ENCODE peak calls at places on chromosomes 4 and X, in six cellular contexts. One of them, this sample, is unnamed.
A peak's percentile ranks its signal among the peaks of the same experiment; 100 is the strongest.

GRCh38 chr4:5813882-5814255 is 79.0 kb downstream of the CRMP1 start:
- DNase-seq in HCT116: no peak
- DNase-seq in LoVo: no peak
- DNase-seq in hepatocyte: no peak
- DNase-seq in NCI-H510A: no peak
- DNase-seq in GM23248: no peak
- DNase-seq in this sample: no peak

GRCh38 chr4:169164669-169165415 is 105.9 kb downstream of the SH3RF1 start:
- DNase-seq in HCT116: no peak
- DNase-seq in LoVo: no peak
- DNase-seq in NCI-H510A: no peak
- DNase-seq in GM23248: peak; percentile 83
- DNase-seq in hepatocyte: no peak
- DNase-seq in this sample: no peak

GRCh38 chrX:32155044-32155638 is 1056.2 kb downstream of the DMD start:
- DNase-seq in LoVo: no peak
- DNase-seq in NCI-H510A: no peak
- DNase-seq in GM23248: no peak
- DNase-seq in HCT116: no peak
- DNase-seq in hepatocyte: no peak
- DNase-seq in this sample: no peak

GRCh38 chr4:133320576-133321170 is 171.6 kb downstream of the PCDH10 start:
- DNase-seq in NCI-H510A: no peak
- DNase-seq in hepatocyte: peak; percentile 68
- DNase-seq in LoVo: peak; percentile 59
- DNase-seq in HCT116: peak; percentile 33
- DNase-seq in GM23248: peak; percentile 36
- DNase-seq in this sample: no peak

GRCh38 chr4:91065117-91065516 is 937.9 kb downstream of the CCSER1 start:
- DNase-seq in hepatocyte: no peak
- DNase-seq in HCT116: no peak
- DNase-seq in GM23248: no peak
- DNase-seq in NCI-H510A: no peak
- DNase-seq in LoVo: no peak
- DNase-seq in this sample: no peak

GRCh38 chr4:48341776-48342558 is 638 bp downstream of the SLAIN2 start:
- DNase-seq in NCI-H510A: peak; percentile 23
- DNase-seq in hepatocyte: peak; percentile 82
- DNase-seq in LoVo: peak; percentile 23
- DNase-seq in HCT116: no peak
- DNase-seq in GM23248: peak; percentile 72
- DNase-seq in this sample: no peak

GRCh38 chrX:54865208-54865607 is 55.4 kb upstream of the TRO start:
- DNase-seq in HCT116: no peak
- DNase-seq in LoVo: no peak
- DNase-seq in GM23248: no peak
- DNase-seq in NCI-H510A: no peak
- DNase-seq in hepatocyte: no peak
- DNase-seq in this sample: no peak

GRCh38 chrX:72142094-72142843 is 10.6 kb upstream of the RTL5 start:
- DNase-seq in GM23248: no peak
- DNase-seq in LoVo: no peak
- DNase-seq in NCI-H510A: peak; percentile 84
- DNase-seq in hepatocyte: peak; percentile 26
- DNase-seq in HCT116: no peak
- DNase-seq in this sample: no peak

GRCh38 chr4:81491943-81492342 is 20.2 kb upstream of the RASGEF1B start:
- DNase-seq in HCT116: no peak
- DNase-seq in hepatocyte: no peak
- DNase-seq in LoVo: no peak
- DNase-seq in NCI-H510A: no peak
- DNase-seq in GM23248: no peak
- DNase-seq in this sample: peak; percentile 34

GRCh38 chr4:168880087-168880675 is 129.9 kb downstream of the CBR4 start:
- DNase-seq in HCT116: no peak
- DNase-seq in hepatocyte: no peak
- DNase-seq in NCI-H510A: no peak
- DNase-seq in GM23248: peak; percentile 51
- DNase-seq in LoVo: no peak
- DNase-seq in this sample: no peak

GRCh38 chr4:120071192-120071795 is 4.6 kb upstream of the MAD2L1 start:
- DNase-seq in GM23248: peak; percentile 73
- DNase-seq in HCT116: peak; percentile 57
- DNase-seq in LoVo: peak; percentile 58
- DNase-seq in NCI-H510A: no peak
- DNase-seq in hepatocyte: peak; percentile 65
- DNase-seq in this sample: no peak

GRCh38 chr4:38921151-38921550 is 53.5 kb downstream of the FAM114A1 start:
- DNase-seq in GM23248: no peak
- DNase-seq in LoVo: no peak
- DNase-seq in NCI-H510A: no peak
- DNase-seq in hepatocyte: no peak
- DNase-seq in HCT116: no peak
- DNase-seq in this sample: no peak

GRCh38 chr4:38387348-38387747 is 276.7 kb upstream of the KLF3 start:
- DNase-seq in hepatocyte: peak; percentile 73
- DNase-seq in LoVo: peak; percentile 19
- DNase-seq in NCI-H510A: no peak
- DNase-seq in HCT116: no peak
- DNase-seq in GM23248: peak; percentile 14
- DNase-seq in this sample: no peak

GRCh38 chrX:150456466-150456865 is 93.3 kb downstream of the MAMLD1 start:
- DNase-seq in GM23248: no peak
- DNase-seq in hepatocyte: no peak
- DNase-seq in HCT116: no peak
- DNase-seq in NCI-H510A: no peak
- DNase-seq in LoVo: no peak
- DNase-seq in this sample: peak; percentile 19

GRCh38 chrX:68693481-68694410 is 46.3 kb downstream of the STARD8 start:
- DNase-seq in LoVo: no peak
- DNase-seq in NCI-H510A: peak; percentile 19
- DNase-seq in GM23248: peak; percentile 73
- DNase-seq in hepatocyte: peak; percentile 71
- DNase-seq in HCT116: no peak
- DNase-seq in this sample: no peak

GRCh38 chrX:13093489-13094140 is 49.2 kb upstream of the FAM9C start:
- DNase-seq in hepatocyte: no peak
- DNase-seq in NCI-H510A: no peak
- DNase-seq in HCT116: no peak
- DNase-seq in LoVo: no peak
- DNase-seq in GM23248: no peak
- DNase-seq in this sample: no peak

GRCh38 chr4:125322363-125322730 is 7.6 kb downstream of the FAT4 start:
- DNase-seq in hepatocyte: no peak
- DNase-seq in LoVo: no peak
- DNase-seq in NCI-H510A: no peak
- DNase-seq in HCT116: no peak
- DNase-seq in GM23248: peak; percentile 61
- DNase-seq in this sample: no peak

GRCh38 chrX:18927558-18927957 is 56.4 kb downstream of the PHKA2 start:
- DNase-seq in NCI-H510A: peak; percentile 71
- DNase-seq in hepatocyte: no peak
- DNase-seq in GM23248: no peak
- DNase-seq in HCT116: no peak
- DNase-seq in LoVo: no peak
- DNase-seq in this sample: no peak